ENCODE peak calls at places on chromosome 18, in six cellular contexts. H, Y, W, E, N and M are unnamed samples.

GRCh38 chr18:6219116-6219717 is 195.5 kb downstream of the L3MBTL4 start:
- DNase-seq in W (peak), H (no peak), Y (peak), N (no peak), E (no peak), M (no peak)

GRCh38 chr18:29531746-29532145 is 1354.8 kb upstream of the CDH2 start:
- DNase-seq in E (no peak), W (no peak), Y (no peak), H (no peak), N (no peak), M (no peak)

GRCh38 chr18:23646282-23646681 is 16.4 kb downstream of the ANKRD29 start:
- DNase-seq in N (no peak), Y (no peak), W (no peak), E (no peak), H (no peak), M (no peak)

GRCh38 chr18:38010971-38011370 is 445.4 kb upstream of the CELF4 start:
- DNase-seq in W (no peak), E (no peak), Y (no peak), H (no peak), N (no peak), M (no peak)

GRCh38 chr18:48676756-48677368 is 138.0 kb downstream of the CTIF start:
- DNase-seq in H (peak), N (peak), W (peak), E (peak), Y (peak), M (peak)

GRCh38 chr18:36544036-36544725 is 246.7 kb downstream of the FHOD3 start:
- DNase-seq in E (no peak), H (no peak), N (no peak), Y (no peak), W (no peak), M (no peak)

GRCh38 chr18:59783138-59783537 is 85.9 kb upstream of the CCBE1 start:
- DNase-seq in N (no peak), W (peak), E (no peak), H (no peak), Y (no peak), M (no peak)

GRCh38 chr18:58829263-58829662 is 35.4 kb upstream of the ZNF532 start:
- DNase-seq in N (no peak), E (no peak), Y (no peak), H (no peak), W (no peak), M (no peak)

GRCh38 chr18:79525556-79526467 is 130.1 kb downstream of the NFATC1 start:
- DNase-seq in Y (no peak), E (peak), H (no peak), N (peak), W (no peak), M (no peak)

GRCh38 chr18:23225518-23225917 is 90.2 kb downstream of the CABLES1 start:
- DNase-seq in H (no peak), W (no peak), Y (no peak), E (no peak), N (no peak), M (no peak)

GRCh38 chr18:35513181-35513932 is 15.6 kb upstream of the INO80C start:
- DNase-seq in N (no peak), Y (no peak), W (peak), E (no peak), H (no peak), M (no peak)

GRCh38 chr18:39871976-39872375 is 2083.1 kb upstream of the PIK3C3 start:
- DNase-seq in E (no peak), H (no peak), Y (no peak), N (no peak), W (no peak), M (no peak)

GRCh38 chr18:63366270-63366990 is 576 bp downstream of the KDSR start:
- DNase-seq in N (peak), E (peak), H (peak), Y (peak), W (peak), M (peak)